ENCODE peak calls at places on chromosomes 7 and 10, in seven cellular contexts. One of them, this sample, is unnamed.
A peak's percentile ranks its signal among the peaks of the same experiment; 100 is the strongest.

GRCh38 chr7:144995495-144995894 is 159.6 kb upstream of the TPK1 start:
- DNase-seq in effector memory CD8-positive, alpha-beta T cell: no peak
- DNase-seq in adrenal gland: no peak
- DNase-seq in T-helper 2 cell: no peak
- DNase-seq in SJSA1: no peak
- DNase-seq in HuH-7: no peak
- DNase-seq in H4: no peak
- DNase-seq in this sample: no peak

GRCh38 chr7:127066974-127067373 is 185.8 kb downstream of the GRM8 start:
- DNase-seq in HuH-7: peak; percentile 13
- DNase-seq in T-helper 2 cell: no peak
- DNase-seq in SJSA1: no peak
- DNase-seq in H4: no peak
- DNase-seq in effector memory CD8-positive, alpha-beta T cell: no peak
- DNase-seq in adrenal gland: no peak
- DNase-seq in this sample: peak; percentile 36

GRCh38 chr7:1380211-1380815 is 79.0 kb downstream of the MICALL2 start:
- DNase-seq in T-helper 2 cell: no peak
- DNase-seq in H4: no peak
- DNase-seq in adrenal gland: no peak
- DNase-seq in SJSA1: no peak
- DNase-seq in effector memory CD8-positive, alpha-beta T cell: no peak
- DNase-seq in HuH-7: no peak
- DNase-seq in this sample: no peak

GRCh38 chr7:7773334-7774308 is 55.2 kb upstream of the RPA3 start:
- DNase-seq in T-helper 2 cell: no peak
- DNase-seq in HuH-7: no peak
- DNase-seq in adrenal gland: no peak
- DNase-seq in H4: no peak
- DNase-seq in effector memory CD8-positive, alpha-beta T cell: no peak
- DNase-seq in SJSA1: no peak
- DNase-seq in this sample: no peak

GRCh38 chr10:72847681-72848080 is 45.9 kb upstream of the OIT3 start:
- DNase-seq in effector memory CD8-positive, alpha-beta T cell: no peak
- DNase-seq in HuH-7: no peak
- DNase-seq in H4: no peak
- DNase-seq in adrenal gland: no peak
- DNase-seq in SJSA1: no peak
- DNase-seq in T-helper 2 cell: no peak
- DNase-seq in this sample: no peak

GRCh38 chr10:15068802-15069201 is 19.8 kb downstream of the ACBD7 start:
- DNase-seq in adrenal gland: no peak
- DNase-seq in effector memory CD8-positive, alpha-beta T cell: no peak
- DNase-seq in H4: no peak
- DNase-seq in HuH-7: no peak
- DNase-seq in T-helper 2 cell: no peak
- DNase-seq in SJSA1: no peak
- DNase-seq in this sample: no peak

GRCh38 chr10:32415361-32415760 is 30.6 kb upstream of the CCDC7 start:
- DNase-seq in effector memory CD8-positive, alpha-beta T cell: no peak
- DNase-seq in T-helper 2 cell: no peak
- DNase-seq in HuH-7: no peak
- DNase-seq in SJSA1: no peak
- DNase-seq in H4: no peak
- DNase-seq in adrenal gland: no peak
- DNase-seq in this sample: no peak

GRCh38 chr7:115559877-115560276 is 470.7 kb downstream of the TFEC start:
- DNase-seq in H4: no peak
- DNase-seq in HuH-7: no peak
- DNase-seq in T-helper 2 cell: no peak
- DNase-seq in SJSA1: no peak
- DNase-seq in effector memory CD8-positive, alpha-beta T cell: no peak
- DNase-seq in adrenal gland: no peak
- DNase-seq in this sample: no peak

GRCh38 chr10:9302142-9302746 is 1247.8 kb downstream of the GATA3 start:
- DNase-seq in adrenal gland: no peak
- DNase-seq in effector memory CD8-positive, alpha-beta T cell: peak; percentile 9
- DNase-seq in SJSA1: peak; percentile 24
- DNase-seq in H4: peak; percentile 45
- DNase-seq in HuH-7: peak; percentile 27
- DNase-seq in T-helper 2 cell: peak; percentile 1
- DNase-seq in this sample: no peak

GRCh38 chr7:127152423-127152822 is 100.3 kb downstream of the GRM8 start:
- DNase-seq in T-helper 2 cell: no peak
- DNase-seq in effector memory CD8-positive, alpha-beta T cell: no peak
- DNase-seq in adrenal gland: no peak
- DNase-seq in SJSA1: no peak
- DNase-seq in H4: no peak
- DNase-seq in HuH-7: no peak
- DNase-seq in this sample: no peak

GRCh38 chr7:26100940-26101339 is 51.1 kb upstream of the NFE2L3 start:
- DNase-seq in H4: no peak
- DNase-seq in T-helper 2 cell: no peak
- DNase-seq in adrenal gland: no peak
- DNase-seq in HuH-7: no peak
- DNase-seq in effector memory CD8-positive, alpha-beta T cell: no peak
- DNase-seq in SJSA1: no peak
- DNase-seq in this sample: no peak

GRCh38 chr10:119344381-119344780 is 137.0 kb downstream of the GRK5 start:
- DNase-seq in adrenal gland: no peak
- DNase-seq in SJSA1: no peak
- DNase-seq in HuH-7: no peak
- DNase-seq in effector memory CD8-positive, alpha-beta T cell: no peak
- DNase-seq in T-helper 2 cell: no peak
- DNase-seq in H4: no peak
- DNase-seq in this sample: no peak

GRCh38 chr7:150787321-150788281 is 12.6 kb downstream of the TMEM176B start:
- DNase-seq in T-helper 2 cell: no peak
- DNase-seq in HuH-7: no peak
- DNase-seq in H4: no peak
- DNase-seq in adrenal gland: no peak
- DNase-seq in effector memory CD8-positive, alpha-beta T cell: no peak
- DNase-seq in SJSA1: no peak
- DNase-seq in this sample: no peak

GRCh38 chr10:22479419-22479818 is 134.1 kb downstream of the SPAG6 start:
- DNase-seq in H4: peak; percentile 7
- DNase-seq in HuH-7: peak; percentile 34
- DNase-seq in adrenal gland: no peak
- DNase-seq in SJSA1: no peak
- DNase-seq in effector memory CD8-positive, alpha-beta T cell: no peak
- DNase-seq in T-helper 2 cell: no peak
- DNase-seq in this sample: no peak

GRCh38 chr7:92639956-92640355 is 49.8 kb upstream of the FAM133B start:
- DNase-seq in HuH-7: no peak
- DNase-seq in T-helper 2 cell: no peak
- DNase-seq in adrenal gland: no peak
- DNase-seq in H4: no peak
- DNase-seq in SJSA1: no peak
- DNase-seq in effector memory CD8-positive, alpha-beta T cell: no peak
- DNase-seq in this sample: no peak

GRCh38 chr10:86707505-86707904 is 39.2 kb downstream of the LDB3 start:
- DNase-seq in effector memory CD8-positive, alpha-beta T cell: no peak
- DNase-seq in SJSA1: no peak
- DNase-seq in HuH-7: no peak
- DNase-seq in T-helper 2 cell: no peak
- DNase-seq in adrenal gland: no peak
- DNase-seq in H4: no peak
- DNase-seq in this sample: no peak

GRCh38 chr7:105524840-105525239 is 2.8 kb upstream of the PUS7 start:
- DNase-seq in T-helper 2 cell: no peak
- DNase-seq in HuH-7: no peak
- DNase-seq in adrenal gland: no peak
- DNase-seq in H4: no peak
- DNase-seq in SJSA1: no peak
- DNase-seq in effector memory CD8-positive, alpha-beta T cell: no peak
- DNase-seq in this sample: no peak

GRCh38 chr10:132847416-132847777 is 61.5 kb upstream of the NKX6-2 start:
- DNase-seq in SJSA1: no peak
- DNase-seq in T-helper 2 cell: no peak
- DNase-seq in effector memory CD8-positive, alpha-beta T cell: no peak
- DNase-seq in H4: no peak
- DNase-seq in adrenal gland: no peak
- DNase-seq in HuH-7: no peak
- DNase-seq in this sample: no peak

GRCh38 chr7:7157177-7157886 is 25.0 kb upstream of the C1GALT1 start:
- DNase-seq in adrenal gland: no peak
- DNase-seq in effector memory CD8-positive, alpha-beta T cell: peak; percentile 50
- DNase-seq in SJSA1: peak; percentile 51
- DNase-seq in H4: peak; percentile 85
- DNase-seq in T-helper 2 cell: peak; percentile 67
- DNase-seq in HuH-7: no peak
- DNase-seq in this sample: no peak

GRCh38 chr7:31642681-31643115 is 44.3 kb upstream of the PPP1R17 start:
- DNase-seq in adrenal gland: no peak
- DNase-seq in HuH-7: no peak
- DNase-seq in SJSA1: no peak
- DNase-seq in effector memory CD8-positive, alpha-beta T cell: no peak
- DNase-seq in H4: no peak
- DNase-seq in T-helper 2 cell: no peak
- DNase-seq in this sample: no peak

GRCh38 chr7:87105401-87105800 is 45.9 kb upstream of the ELAPOR2 start:
- DNase-seq in H4: no peak
- DNase-seq in adrenal gland: no peak
- DNase-seq in T-helper 2 cell: no peak
- DNase-seq in SJSA1: no peak
- DNase-seq in effector memory CD8-positive, alpha-beta T cell: no peak
- DNase-seq in HuH-7: no peak
- DNase-seq in this sample: no peak

GRCh38 chr7:84237533-84238173 is 43.1 kb upstream of the SEMA3A start:
- DNase-seq in T-helper 2 cell: no peak
- DNase-seq in effector memory CD8-positive, alpha-beta T cell: no peak
- DNase-seq in H4: peak; percentile 62
- DNase-seq in adrenal gland: no peak
- DNase-seq in SJSA1: peak; percentile 69
- DNase-seq in HuH-7: no peak
- DNase-seq in this sample: no peak

GRCh38 chr7:171364-171904 is 20.9 kb upstream of the FAM20C start:
- DNase-seq in SJSA1: no peak
- DNase-seq in HuH-7: peak; percentile 61
- DNase-seq in H4: no peak
- DNase-seq in T-helper 2 cell: no peak
- DNase-seq in effector memory CD8-positive, alpha-beta T cell: no peak
- DNase-seq in adrenal gland: peak; percentile 21
- DNase-seq in this sample: no peak

GRCh38 chr10:124341768-124342135 is 77.0 kb downstream of the OAT start:
- DNase-seq in SJSA1: no peak
- DNase-seq in effector memory CD8-positive, alpha-beta T cell: peak; percentile 32
- DNase-seq in HuH-7: no peak
- DNase-seq in H4: no peak
- DNase-seq in T-helper 2 cell: peak; percentile 33
- DNase-seq in adrenal gland: no peak
- DNase-seq in this sample: no peak